ENCODE peak calls at places on chromosomes 1 and 21, in seven cellular contexts. D, Z, H, U, R, B and S are unnamed samples.

GRCh38 chr1:115067460-115067859 is 21.8 kb downstream of the TSPAN2 start:
- DNase-seq in U (no peak), D (peak), B (peak), H (no peak), R (no peak), Z (no peak), S (peak)

GRCh38 chr1:15326691-15327530 is 79.9 kb downstream of the FHAD1 start:
- DNase-seq in Z (no peak), U (no peak), D (no peak), H (peak), B (peak), R (no peak), S (peak)

GRCh38 chr1:45585496-45586075 is 1.7 kb downstream of the NASP start:
- DNase-seq in B (no peak), H (no peak), U (no peak), Z (no peak), D (no peak), R (no peak), S (no peak)

GRCh38 chr1:79551321-79551720 is 544.8 kb upstream of the ADGRL4 start:
- DNase-seq in R (no peak), U (no peak), B (peak), D (peak), H (no peak), Z (no peak), S (peak)

GRCh38 chr21:39189857-39190604 is 6.8 kb upstream of the PSMG1 start:
- DNase-seq in H (no peak), B (peak), Z (no peak), U (no peak), D (peak), R (no peak), S (peak)

GRCh38 chr1:40976952-40977690 is 2.4 kb upstream of the CTPS1 start:
- DNase-seq in R (peak), U (no peak), D (peak), Z (no peak), B (peak), H (no peak), S (peak)

GRCh38 chr1:113233441-113233840 is 156.9 kb upstream of the MAGI3 start:
- DNase-seq in B (no peak), Z (no peak), R (no peak), D (no peak), U (no peak), H (no peak), S (no peak)

GRCh38 chr1:116817582-116818064 is 63.4 kb downstream of the CD2 start:
- DNase-seq in U (peak), B (peak), H (peak), D (peak), Z (peak), R (peak), S (peak)

GRCh38 chr1:207826557-207827487 is 75.0 kb downstream of the CD46 start:
- DNase-seq in U (no peak), Z (no peak), D (no peak), R (peak), B (no peak), H (no peak), S (no peak)

GRCh38 chr1:46183119-46183842 is 7.0 kb upstream of the P3R3URF start:
- DNase-seq in Z (no peak), B (peak), D (peak), R (no peak), H (no peak), U (peak), S (peak)

GRCh38 chr1:11653101-11653601 is 1.1 kb downstream of the FBXO2 start:
- DNase-seq in Z (no peak), D (peak), B (no peak), R (no peak), H (peak), U (peak), S (no peak)

GRCh38 chr1:44154049-44154448 is 12.6 kb upstream of the KLF18 start:
- DNase-seq in H (peak), U (peak), Z (no peak), B (no peak), R (no peak), D (no peak), S (peak)

GRCh38 chr1:94532077-94532476 is 9.5 kb downstream of the F3 start:
- DNase-seq in D (no peak), Z (no peak), U (no peak), B (no peak), H (no peak), R (no peak), S (no peak)

GRCh38 chr1:71223949-71224348 is 143.1 kb upstream of the ZRANB2 start:
- DNase-seq in R (no peak), U (no peak), Z (no peak), H (no peak), D (no peak), B (no peak), S (no peak)

GRCh38 chr1:11072216-11072917 is 12.5 kb upstream of the SRM start:
- DNase-seq in H (no peak), U (peak), B (no peak), D (no peak), Z (no peak), R (peak), S (no peak)

GRCh38 chr1:34213976-34214375 is 37.3 kb downstream of the C1orf94 start:
- DNase-seq in D (no peak), R (no peak), U (peak), H (peak), B (no peak), Z (no peak), S (no peak)

GRCh38 chr1:167756760-167757405 is 35.1 kb downstream of the MPZL1 start:
- DNase-seq in U (no peak), R (no peak), B (no peak), D (peak), H (no peak), Z (no peak), S (peak)

GRCh38 chr1:225318706-225319575 is 108.9 kb downstream of the LBR start:
- DNase-seq in Z (peak), D (peak), B (peak), R (peak), H (peak), U (peak), S (peak)

GRCh38 chr1:117821382-117821755 is 108.1 kb downstream of the GDAP2 start:
- DNase-seq in H (no peak), B (no peak), Z (no peak), U (no peak), D (peak), R (no peak), S (peak)

GRCh38 chr21:17798796-17799195 is 20.4 kb downstream of the C21orf91 start:
- DNase-seq in R (no peak), B (no peak), H (no peak), D (no peak), Z (no peak), U (no peak), S (peak)

GRCh38 chr1:155038602-155039307 is 5.1 kb downstream of the DCST1 start:
- DNase-seq in H (no peak), B (peak), D (peak), Z (peak), R (no peak), U (no peak), S (peak)

GRCh38 chr1:15884477-15884876 is 37.0 kb downstream of the SPEN start:
- DNase-seq in B (no peak), R (no peak), U (no peak), H (no peak), D (no peak), Z (no peak), S (no peak)

GRCh38 chr21:26659757-26660156 is 86.7 kb upstream of the CYYR1 start:
- DNase-seq in H (no peak), U (no peak), Z (no peak), R (no peak), D (no peak), B (no peak), S (no peak)

GRCh38 chr1:118711356-118711755 is 276.8 kb downstream of the TBX15 start:
- DNase-seq in D (no peak), R (no peak), B (no peak), U (peak), Z (no peak), H (peak), S (no peak)

GRCh38 chr1:244248426-244248825 is 197.3 kb downstream of the ZBTB18 start:
- DNase-seq in U (no peak), B (no peak), R (no peak), Z (no peak), D (no peak), H (no peak), S (no peak)

DNA sequence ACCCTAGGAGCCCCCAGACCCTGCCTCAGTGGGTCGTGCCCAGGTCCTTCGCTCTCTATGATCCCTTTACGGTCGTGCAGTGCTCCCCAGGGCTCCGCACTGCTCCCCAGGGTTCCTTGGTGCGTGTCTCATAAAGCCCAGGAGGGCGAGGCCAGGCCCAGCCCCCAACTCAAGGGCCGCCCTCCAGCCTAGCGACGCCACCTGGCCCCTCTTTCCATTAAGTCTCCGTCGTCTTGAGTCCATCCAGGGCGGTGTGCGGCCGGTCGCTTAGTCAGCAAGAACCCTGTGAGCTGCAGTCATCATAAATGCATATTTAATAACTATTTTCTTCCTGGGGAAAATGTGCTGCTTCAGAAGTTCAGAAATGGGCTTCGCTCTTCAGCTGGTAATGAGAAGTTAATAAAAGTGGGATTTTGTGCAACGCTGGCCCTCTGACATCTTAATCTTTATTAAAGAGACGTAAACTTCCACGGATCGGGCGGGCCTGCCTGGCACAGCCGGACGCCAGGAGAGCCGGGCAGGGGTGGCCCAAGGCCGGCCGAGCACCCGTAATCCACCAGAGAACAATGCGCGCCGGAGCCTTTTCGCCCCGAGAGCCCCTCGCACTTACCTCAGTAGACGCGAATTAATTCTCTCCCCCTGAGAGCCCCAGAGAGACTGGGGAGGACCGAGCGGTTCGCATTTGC is 188.5 kb upstream of the ARHGEF16 start:
- DNase-seq in U (no peak), Z (no peak), R (no peak), B (no peak), H (no peak), D (no peak), S (no peak)
- H2AFZ ChIP-seq in U (no peak), Z (no peak), R (no peak), B (no peak), H (no peak), D (no peak), S (no peak)

DNA sequence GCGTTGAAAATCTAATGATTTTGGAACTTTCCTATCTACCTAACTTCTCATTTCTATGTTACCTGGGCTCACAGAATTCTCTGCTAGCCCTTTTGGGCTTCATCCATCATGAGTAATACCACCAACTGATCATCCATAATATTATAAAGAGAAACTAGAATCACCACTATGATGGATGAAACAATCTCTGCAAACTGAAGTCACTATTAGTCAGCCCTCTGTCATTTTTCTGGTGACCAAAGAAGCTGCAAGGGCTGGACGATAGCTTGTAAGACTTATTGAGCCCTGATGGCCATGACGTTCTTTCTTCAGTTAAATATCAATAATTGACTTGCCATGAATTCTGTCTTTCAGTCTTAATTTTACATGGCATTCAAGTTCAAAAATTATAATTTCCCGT is 655.2 kb upstream of the CAMK1G start:
- DNase-seq in D (no peak), R (no peak), B (peak), Z (no peak), U (no peak), H (no peak), S (peak)
- H2AFZ ChIP-seq in D (no peak), R (no peak), B (no peak), Z (no peak), U (no peak), H (no peak), S (no peak)

GRCh38 chr1:212629450-212630158 is 21.0 kb downstream of the ATF3 start:
- DNase-seq in U (no peak), B (no peak), Z (no peak), H (no peak), D (no peak), R (no peak), S (no peak)
- H2AFZ ChIP-seq in U (peak), B (no peak), Z (peak), H (peak), D (no peak), R (no peak), S (no peak)

DNA sequence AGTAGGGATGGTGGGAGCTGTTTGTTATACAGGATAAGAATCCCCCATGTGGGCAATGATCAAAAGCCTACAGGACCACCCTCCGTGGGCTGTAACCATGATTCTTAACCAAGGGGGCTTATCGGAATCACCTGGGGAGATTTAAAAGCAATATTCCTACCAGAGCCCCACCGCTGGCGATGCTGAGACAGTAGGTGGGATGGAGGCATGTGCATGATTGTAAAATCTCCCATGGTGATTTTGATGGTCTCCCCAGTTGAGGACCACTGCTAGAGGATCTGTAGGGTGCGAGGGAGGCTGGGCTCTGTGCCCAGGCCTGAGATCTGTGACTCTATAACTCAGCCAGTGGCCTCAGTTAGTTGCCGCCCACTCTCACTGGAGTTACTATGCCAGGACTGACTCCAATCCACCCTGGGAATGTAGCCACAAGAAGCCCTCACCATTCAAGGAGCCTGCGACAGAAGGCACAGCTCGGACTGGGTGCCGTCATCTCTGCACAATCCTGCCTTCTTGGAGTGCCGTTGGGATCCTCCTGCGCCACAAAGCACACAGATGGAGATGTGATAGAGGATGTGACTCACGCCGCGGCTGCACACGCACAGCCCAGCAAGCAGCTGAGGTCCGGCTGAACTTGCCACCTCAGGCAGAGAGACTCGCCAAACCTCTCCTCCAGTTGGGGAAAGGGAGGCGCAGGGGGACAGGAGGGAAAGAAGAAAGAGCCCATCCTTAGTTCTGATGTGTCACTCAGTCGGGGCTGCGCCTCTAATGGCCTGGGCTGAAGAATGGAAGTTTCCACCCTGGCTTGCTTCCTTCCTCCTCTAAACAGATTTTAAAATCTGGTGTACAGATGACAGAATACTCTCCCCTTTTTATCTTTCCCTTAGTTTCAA is 26.5 kb downstream of the AKNAD1 start:
- DNase-seq in B (peak), D (peak), Z (no peak), U (peak), R (no peak), H (no peak), S (peak)
- H2AFZ ChIP-seq in B (peak), D (peak), Z (no peak), U (peak), R (no peak), H (peak), S (no peak)

GRCh38 chr1:99639945-99640344 is 6.0 kb upstream of the PALMD start:
- DNase-seq in U (no peak), B (no peak), D (no peak), H (no peak), R (no peak), Z (no peak), S (no peak)

GRCh38 chr1:99641558-99641957 is 4.4 kb upstream of the PALMD start:
- DNase-seq in R (no peak), U (no peak), Z (no peak), D (no peak), H (no peak), B (no peak), S (no peak)

GRCh38 chr1:99643021-99643779 is 2.7 kb upstream of the PALMD start:
- DNase-seq in D (peak), U (no peak), H (no peak), Z (no peak), R (no peak), B (peak), S (no peak)

GRCh38 chr1:99640672-99641071 is 5.2 kb upstream of the PALMD start:
- DNase-seq in R (no peak), H (no peak), D (no peak), B (no peak), Z (no peak), U (no peak), S (no peak)

DNA sequence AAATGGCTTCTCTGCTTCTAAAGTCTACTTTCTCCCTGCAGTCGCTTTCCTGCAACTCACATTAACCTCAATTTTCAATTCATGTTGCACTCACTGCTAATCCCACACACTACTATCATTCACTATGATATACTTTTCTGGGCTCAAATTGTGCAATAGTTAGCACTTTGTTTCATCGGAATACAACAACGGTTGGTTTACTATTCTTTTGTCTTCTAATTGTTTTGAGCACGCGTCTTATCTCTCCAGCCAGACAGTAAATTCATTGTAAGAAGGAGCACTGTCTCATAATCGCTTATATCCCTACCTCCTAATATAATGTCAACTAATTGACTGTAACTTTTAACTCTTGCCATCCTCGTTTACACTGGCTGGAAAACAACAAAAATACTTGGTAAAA is 3.9 kb upstream of the PALMD start:
- DNase-seq in H (no peak), R (no peak), D (no peak), U (no peak), B (no peak), Z (no peak), S (no peak)
- H2AFZ ChIP-seq in H (no peak), R (no peak), D (no peak), U (no peak), B (no peak), Z (no peak), S (no peak)

DNA sequence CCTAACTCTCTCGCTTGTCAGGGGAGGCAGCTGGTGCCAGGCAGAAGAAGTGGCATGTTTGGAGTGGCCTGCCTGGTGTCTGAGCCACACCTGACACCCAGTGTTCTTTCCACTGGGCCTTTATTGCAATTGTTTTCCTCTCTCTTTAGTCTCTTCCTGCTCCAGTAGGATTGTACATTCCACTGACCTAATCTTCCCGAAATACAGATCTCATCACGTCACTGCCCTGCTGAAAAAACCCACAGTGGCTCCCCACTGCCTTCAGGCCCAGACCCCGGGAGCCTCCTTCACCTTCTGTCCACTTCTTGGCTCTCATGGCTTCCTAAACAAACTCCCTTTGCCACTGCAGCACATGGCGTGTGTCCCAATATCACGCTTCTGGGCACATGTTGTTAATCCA is 25.2 kb upstream of the ATP5PO start:
- DNase-seq in Z (no peak), B (no peak), U (no peak), R (no peak), H (no peak), D (peak), S (peak)
- H2AFZ ChIP-seq in Z (no peak), B (no peak), U (no peak), R (no peak), H (no peak), D (peak), S (peak)

GRCh38 chr1:27630859-27631491 is 4.0 kb downstream of the FGR start:
- DNase-seq in U (no peak), D (no peak), Z (no peak), B (no peak), R (peak), H (no peak), S (no peak)
- H2AFZ ChIP-seq in U (no peak), D (no peak), Z (no peak), B (peak), R (peak), H (no peak), S (no peak)

GRCh38 chr1:161382214-161383019 is 14.7 kb upstream of the CFAP126 start:
- DNase-seq in B (peak), U (peak), H (peak), R (peak), D (peak), Z (peak), S (peak)
- H2AFZ ChIP-seq in B (peak), U (no peak), H (peak), R (no peak), D (peak), Z (no peak), S (peak)

DNA sequence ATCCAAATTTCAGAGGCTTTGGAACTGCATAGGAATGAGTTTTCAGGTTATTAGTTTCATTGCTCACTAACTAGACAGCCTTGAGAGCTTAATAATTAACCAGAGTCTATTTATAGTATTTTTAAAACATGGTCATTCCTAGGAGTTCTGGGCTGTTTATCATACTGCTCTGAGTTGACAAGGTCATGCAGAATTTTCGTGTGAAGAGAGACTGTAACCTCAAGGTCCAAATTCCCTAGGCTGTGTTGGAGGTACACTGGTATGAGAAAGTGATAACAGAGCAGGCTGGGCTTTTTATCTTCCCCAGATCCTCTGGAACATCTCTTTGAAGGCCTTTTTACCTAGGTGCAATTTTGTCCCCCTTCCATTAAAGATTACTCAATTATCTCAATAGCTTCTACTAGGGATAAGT is 736.3 kb downstream of the LTN1 start:
- DNase-seq in H (no peak), D (peak), U (no peak), Z (no peak), R (no peak), B (peak), S (peak)
- H2AFZ ChIP-seq in H (no peak), D (no peak), U (no peak), Z (no peak), R (no peak), B (peak), S (no peak)